ENCODE peak calls at places on chromosomes 5 and 9, in eight cellular contexts. O is fibroblast of the aortic adventitia, R is psoas muscle, E is upper lobe of left lung, Q is GM12865, H is left ventricle myocardium inferior, C is PC-9, J is astrocyte of the spinal cord. W is an unnamed sample.

GRCh38 chr9:3043369-3043768 is 199.5 kb upstream of the PUM3 start:
- DNase-seq in O (no peak), R (no peak), E (no peak), Q (no peak), H (no peak), C (no peak), J (peak), W (no peak)

GRCh38 chr9:115650768-115651167 is 502.8 kb upstream of the PAPPA start:
- DNase-seq in O (peak), R (no peak), E (no peak), Q (no peak), H (no peak), C (no peak), J (peak), W (no peak)

GRCh38 chr5:173618927-173619519 is 2.6 kb upstream of the BOD1 start:
- DNase-seq in O (peak), R (no peak), E (no peak), Q (peak), H (no peak), C (peak), J (peak), W (no peak)

GRCh38 chr5:75651575-75651974 is 40.3 kb downstream of the ANKDD1B start:
- DNase-seq in O (no peak), R (no peak), E (no peak), Q (no peak), H (no peak), C (no peak), J (no peak), W (no peak)

GRCh38 chr5:109455598-109456096 is 45.9 kb upstream of the PJA2 start:
- DNase-seq in O (peak), R (no peak), E (no peak), Q (peak), H (no peak), C (peak), J (peak), W (no peak)

GRCh38 chr5:8233479-8233878 is 364.5 kb downstream of the MTRR start:
- DNase-seq in O (no peak), R (no peak), E (no peak), Q (no peak), H (no peak), C (no peak), J (no peak), W (no peak)

GRCh38 chr5:73363911-73364730 is 84.5 kb downstream of the FOXD1 start:
- DNase-seq in O (peak), R (no peak), E (no peak), Q (no peak), H (no peak), C (no peak), J (peak), W (no peak)

GRCh38 chr9:135581636-135582426 is 20.3 kb downstream of the PAEP start:
- DNase-seq in O (no peak), R (peak), E (no peak), Q (no peak), H (no peak), C (no peak), J (no peak), W (no peak)

GRCh38 chr5:108560581-108560980 is 178.7 kb upstream of the FBXL17 start:
- DNase-seq in O (peak), R (peak), E (no peak), Q (no peak), H (peak), C (no peak), J (peak), W (no peak)

GRCh38 chr5:98763001-98763630 is 10.3 kb upstream of the RGMB start:
- DNase-seq in O (peak), R (no peak), E (no peak), Q (no peak), H (no peak), C (no peak), J (peak), W (no peak)

GRCh38 chr5:38540348-38540747 is 16.1 kb downstream of the LIFR start:
- DNase-seq in O (no peak), R (peak), E (peak), Q (no peak), H (peak), C (no peak), J (no peak), W (no peak)

GRCh38 chr5:6273090-6273735 is 105.1 kb downstream of the MED10 start:
- DNase-seq in O (no peak), R (no peak), E (no peak), Q (peak), H (no peak), C (no peak), J (no peak), W (no peak)

GRCh38 chr9:126399789-126400188 is 73.2 kb downstream of the MVB12B start:
- DNase-seq in O (no peak), R (no peak), E (no peak), Q (no peak), H (no peak), C (no peak), J (no peak), W (no peak)

GRCh38 chr9:86280580-86280979 is 1.8 kb downstream of the ISCA1 start:
- DNase-seq in O (no peak), R (no peak), E (no peak), Q (no peak), H (no peak), C (no peak), J (no peak), W (no peak)

GRCh38 chr5:58025825-58026224 is 434.1 kb downstream of the PLK2 start:
- DNase-seq in O (no peak), R (no peak), E (no peak), Q (no peak), H (no peak), C (no peak), J (no peak), W (no peak)

GRCh38 chr5:158162026-158162425 is 303.1 kb upstream of the CLINT1 start:
- DNase-seq in O (no peak), R (no peak), E (no peak), Q (no peak), H (no peak), C (no peak), J (no peak), W (no peak)

GRCh38 chr5:81006955-81007636 is 46.9 kb downstream of the RASGRF2 start:
- DNase-seq in O (no peak), R (no peak), E (no peak), Q (no peak), H (no peak), C (no peak), J (no peak), W (no peak)

GRCh38 chr5:81171769-81172168 is 61.4 kb upstream of the CKMT2 start:
- DNase-seq in O (no peak), R (no peak), E (no peak), Q (no peak), H (no peak), C (peak), J (no peak), W (peak)

GRCh38 chr5:132228241-132229035 is 785 bp upstream of the P4HA2 start:
- DNase-seq in O (no peak), R (no peak), E (peak), Q (no peak), H (no peak), C (no peak), J (no peak), W (no peak)

GRCh38 chr9:129773262-129774048 is 20.6 kb upstream of the PTGES start:
- DNase-seq in O (peak), R (peak), E (no peak), Q (no peak), H (no peak), C (peak), J (peak), W (no peak)

GRCh38 chr5:74167206-74167929 is 473.2 kb downstream of the ENC1 start:
- DNase-seq in O (peak), R (no peak), E (no peak), Q (no peak), H (no peak), C (no peak), J (peak), W (peak)

GRCh38 chr9:72858089-72858912 is 94.6 kb downstream of the ALDH1A1 start:
- DNase-seq in O (peak), R (no peak), E (no peak), Q (no peak), H (no peak), C (peak), J (no peak), W (no peak)

GRCh38 chr9:3348169-3348568 is 177.6 kb downstream of the RFX3 start:
- DNase-seq in O (no peak), R (no peak), E (no peak), Q (no peak), H (no peak), C (no peak), J (no peak), W (no peak)

GRCh38 chr5:66963559-66963971 is 233.0 kb downstream of the CD180 start:
- DNase-seq in O (peak), R (no peak), E (no peak), Q (no peak), H (no peak), C (peak), J (no peak), W (no peak)

GRCh38 chr5:56861893-56862485 is 46.6 kb downstream of the MAP3K1 start:
- DNase-seq in O (no peak), R (no peak), E (no peak), Q (no peak), H (no peak), C (no peak), J (no peak), W (no peak)

GRCh38 chr5:146025681-146026080 is 79.7 kb downstream of the PLAC8L1 start:
- DNase-seq in O (no peak), R (no peak), E (no peak), Q (no peak), H (no peak), C (no peak), J (no peak), W (no peak)

GRCh38 chr9:129245276-129245675 is 67.2 kb upstream of the IER5L start:
- DNase-seq in O (no peak), R (peak), E (peak), Q (no peak), H (peak), C (no peak), J (peak), W (no peak)

GRCh38 chr9:134597957-134598883 is 43.4 kb upstream of the COL5A1 start:
- DNase-seq in O (no peak), R (no peak), E (peak), Q (no peak), H (no peak), C (no peak), J (no peak), W (no peak)

GRCh38 chr9:118029425-118029824 is 325.2 kb downstream of the TLR4 start:
- DNase-seq in O (no peak), R (no peak), E (no peak), Q (no peak), H (no peak), C (no peak), J (no peak), W (no peak)

DNA sequence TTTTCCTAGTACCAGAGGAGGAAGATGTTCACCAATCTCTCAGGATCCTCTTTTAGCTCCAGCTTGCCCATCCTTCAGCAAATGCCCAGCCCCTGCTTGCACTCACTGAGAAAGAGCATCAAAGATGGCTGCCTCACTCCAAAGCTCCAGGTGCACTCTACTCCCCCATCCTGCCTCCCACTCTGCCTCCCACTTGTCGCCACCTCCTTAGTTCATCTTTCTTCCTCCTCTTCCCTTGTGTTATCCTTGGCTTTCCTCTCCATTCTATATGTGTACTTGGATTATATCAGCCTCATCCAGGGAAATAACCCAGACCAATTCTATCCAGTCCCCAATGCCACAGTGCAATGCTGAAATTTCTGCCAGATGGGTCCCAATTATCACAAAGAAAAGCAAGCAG is 87.1 kb upstream of the CPLX2 start:
- DNase-seq in O (no peak), R (no peak), E (no peak), Q (no peak), H (no peak), C (no peak), J (no peak), W (no peak)
- H3K4me3 ChIP-seq in O (no peak), R (no peak), E (no peak), Q (no peak), H (no peak), C (no peak), J (no peak), W (no peak)

GRCh38 chr5:162067138-162067537 is 435 bp upstream of the GABRG2 start:
- DNase-seq in O (no peak), R (no peak), E (no peak), Q (no peak), H (no peak), C (no peak), J (no peak), W (no peak)
- H3K4me3 ChIP-seq in O (no peak), R (no peak), E (no peak), Q (no peak), H (no peak), C (no peak), J (no peak), W (no peak)

DNA sequence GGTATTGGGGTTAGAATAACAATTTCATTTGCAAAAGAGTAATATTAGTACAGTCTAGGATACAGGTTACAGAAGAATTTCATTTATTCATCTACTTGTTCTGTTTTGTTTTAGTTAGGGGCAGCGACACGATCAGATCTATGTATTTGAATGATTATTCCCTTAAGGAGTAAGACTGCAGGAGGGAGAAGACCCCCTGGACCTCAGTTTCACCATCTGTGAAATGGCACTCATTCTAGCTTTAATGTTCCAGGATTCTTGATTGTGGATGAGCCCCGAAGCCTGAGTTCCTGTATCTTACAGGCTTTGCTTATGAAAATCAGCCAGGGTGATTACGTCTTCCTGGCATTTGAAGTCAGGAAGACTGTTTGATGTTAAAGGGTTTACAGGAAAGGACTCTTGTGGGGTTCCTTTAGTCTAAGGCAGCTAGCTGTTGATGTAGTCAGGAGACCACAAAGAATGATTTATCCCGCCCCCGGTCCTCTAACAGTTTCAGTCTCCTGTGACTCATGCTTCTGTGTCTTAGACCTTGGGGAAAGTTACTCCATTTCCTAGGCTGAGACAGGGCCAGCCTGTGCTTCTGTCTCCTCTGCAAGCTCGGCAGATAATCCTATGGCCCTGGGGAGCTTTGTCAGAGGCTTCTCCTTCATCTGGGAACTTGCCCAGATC is 11.5 kb downstream of the SMIM3 start:
- DNase-seq in O (peak), R (peak), E (no peak), Q (peak), H (no peak), C (peak), J (peak), W (no peak)
- H3K4me3 ChIP-seq in O (peak), R (no peak), E (no peak), Q (peak), H (peak), C (no peak), J (no peak), W (no peak)

GRCh38 chr5:90542827-90543519 is 13.6 kb upstream of the LYSMD3 start:
- DNase-seq in O (no peak), R (no peak), E (no peak), Q (no peak), H (no peak), C (no peak), J (no peak), W (no peak)
- H3K4me3 ChIP-seq in O (no peak), R (no peak), E (no peak), Q (no peak), H (no peak), C (no peak), J (no peak), W (no peak)

GRCh38 chr5:10536931-10537579 is 26.8 kb upstream of the ANKRD33B start:
- DNase-seq in O (peak), R (no peak), E (no peak), Q (peak), H (no peak), C (no peak), J (no peak), W (no peak)
- H3K4me3 ChIP-seq in O (no peak), R (no peak), E (no peak), Q (no peak), H (peak), C (no peak), J (no peak), W (no peak)

DNA sequence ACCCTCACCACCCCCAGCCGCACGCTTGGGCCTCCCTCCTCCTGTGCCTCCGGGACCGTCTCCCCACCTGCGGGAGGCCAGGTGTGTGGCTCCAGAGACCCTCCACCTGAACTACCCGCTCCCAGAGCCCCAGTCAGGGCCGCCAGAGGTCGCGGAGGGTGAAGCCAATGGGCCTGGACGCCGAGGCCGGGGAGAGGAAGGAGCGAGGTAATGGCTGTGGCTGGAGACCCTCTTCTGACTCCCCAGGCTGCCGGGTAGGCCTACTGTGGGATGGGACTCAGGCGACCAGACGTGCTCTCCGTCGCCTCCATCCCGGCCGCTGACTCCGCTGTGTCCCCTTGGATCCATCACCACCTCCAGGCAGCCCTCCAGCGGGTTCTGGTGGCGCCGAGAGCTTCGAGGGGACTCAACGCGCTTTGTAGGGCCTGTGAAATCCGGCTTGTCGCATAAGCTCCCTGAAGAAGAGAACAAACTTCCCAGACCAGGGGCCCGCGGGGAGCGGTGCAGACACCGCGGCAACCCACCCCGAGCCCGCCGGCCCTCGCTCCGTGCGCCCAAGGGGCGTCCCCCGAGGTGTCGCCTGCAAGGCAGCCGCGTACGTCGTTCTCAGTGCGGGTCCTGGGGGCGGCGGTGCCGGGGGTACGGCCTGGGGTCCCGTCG is 12.6 kb downstream of the IRX2 start:
- DNase-seq in O (no peak), R (no peak), E (peak), Q (no peak), H (no peak), C (no peak), J (no peak), W (no peak)
- H3K4me3 ChIP-seq in O (peak), R (peak), E (peak), Q (no peak), H (peak), C (no peak), J (peak), W (no peak)

GRCh38 chr9:76900884-76901440 is 5.0 kb downstream of the PRUNE2 start:
- DNase-seq in O (no peak), R (no peak), E (no peak), Q (no peak), H (no peak), C (no peak), J (no peak), W (no peak)
- H3K4me3 ChIP-seq in O (no peak), R (no peak), E (no peak), Q (no peak), H (no peak), C (no peak), J (no peak), W (no peak)

GRCh38 chr5:138610468-138611294 is 35.5 kb upstream of the HSPA9 start:
- DNase-seq in O (no peak), R (peak), E (peak), Q (no peak), H (peak), C (no peak), J (no peak), W (no peak)
- H3K4me3 ChIP-seq in O (no peak), R (peak), E (peak), Q (no peak), H (peak), C (no peak), J (peak), W (no peak)